ENCODE peak calls at places on chromosomes 6 and 20, in nine cellular contexts. A is right lobe of liver, H is adrenal gland, R is upper lobe of left lung, Q is sigmoid colon, U is IMR-90, K is K562, D is ovary, I is esophagus squamous epithelium. F is an unnamed sample.

GRCh38 chr20:32439132-32439829 is 81.2 kb downstream of the ASXL1 start:
- DNase-seq in A (no peak), H (no peak), R (no peak), Q (peak), U (peak), K (peak), D (no peak), I (no peak), F (peak)

GRCh38 chr6:135833806-135834205 is 17.7 kb upstream of the PDE7B start:
- DNase-seq in A (no peak), H (no peak), R (no peak), Q (no peak), U (no peak), K (no peak), D (no peak), I (no peak), F (no peak)

GRCh38 chr6:40763001-40763400 is 175.8 kb upstream of the LRFN2 start:
- DNase-seq in A (no peak), H (no peak), R (no peak), Q (no peak), U (no peak), K (no peak), D (no peak), I (no peak), F (no peak)

GRCh38 chr20:44911264-44911921 is 1.5 kb downstream of the PABPC1L start:
- DNase-seq in A (peak), H (peak), R (peak), Q (no peak), U (peak), K (peak), D (no peak), I (no peak), F (peak)

GRCh38 chr20:50649587-50649986 is 41.8 kb downstream of the RIPOR3 start:
- DNase-seq in A (no peak), H (no peak), R (no peak), Q (no peak), U (no peak), K (no peak), D (no peak), I (no peak), F (no peak)

GRCh38 chr20:47319517-47320252 is 36.8 kb downstream of the ZMYND8 start:
- DNase-seq in A (no peak), H (no peak), R (no peak), Q (peak), U (peak), K (peak), D (peak), I (no peak), F (peak)

GRCh38 chr6:116019428-116019827 is 41.3 kb downstream of the FRK start:
- DNase-seq in A (no peak), H (no peak), R (no peak), Q (no peak), U (no peak), K (no peak), D (no peak), I (no peak), F (no peak)

GRCh38 chr20:37229300-37229699 is 32.3 kb downstream of the GHRH start:
- DNase-seq in A (no peak), H (no peak), R (no peak), Q (no peak), U (no peak), K (no peak), D (no peak), I (no peak), F (peak)

GRCh38 chr20:45096781-45097180 is 4.1 kb downstream of the KCNS1 start:
- DNase-seq in A (no peak), H (no peak), R (no peak), Q (no peak), U (no peak), K (no peak), D (no peak), I (no peak), F (no peak)

GRCh38 chr20:59010321-59010994 is 3.4 kb upstream of the CTSZ start:
- DNase-seq in A (no peak), H (peak), R (no peak), Q (peak), U (no peak), K (no peak), D (no peak), I (no peak), F (no peak)

GRCh38 chr20:13571662-13572061 is 67.1 kb downstream of the TASP1 start:
- DNase-seq in A (no peak), H (no peak), R (no peak), Q (no peak), U (no peak), K (no peak), D (no peak), I (no peak), F (no peak)

GRCh38 chr6:23040899-23041298 is 471.5 kb downstream of the HDGFL1 start:
- DNase-seq in A (no peak), H (no peak), R (no peak), Q (no peak), U (no peak), K (no peak), D (no peak), I (no peak), F (no peak)

GRCh38 chr6:21800330-21800729 is 206.8 kb downstream of the SOX4 start:
- DNase-seq in A (no peak), H (no peak), R (no peak), Q (no peak), U (no peak), K (no peak), D (no peak), I (no peak), F (no peak)

GRCh38 chr20:36399147-36399968 is 93.2 kb downstream of the DLGAP4 start:
- DNase-seq in A (no peak), H (peak), R (no peak), Q (no peak), U (peak), K (peak), D (no peak), I (no peak), F (no peak)

GRCh38 chr6:135842618-135843392 is 8.7 kb upstream of the PDE7B start:
- DNase-seq in A (no peak), H (no peak), R (no peak), Q (no peak), U (no peak), K (no peak), D (no peak), I (no peak), F (no peak)

DNA sequence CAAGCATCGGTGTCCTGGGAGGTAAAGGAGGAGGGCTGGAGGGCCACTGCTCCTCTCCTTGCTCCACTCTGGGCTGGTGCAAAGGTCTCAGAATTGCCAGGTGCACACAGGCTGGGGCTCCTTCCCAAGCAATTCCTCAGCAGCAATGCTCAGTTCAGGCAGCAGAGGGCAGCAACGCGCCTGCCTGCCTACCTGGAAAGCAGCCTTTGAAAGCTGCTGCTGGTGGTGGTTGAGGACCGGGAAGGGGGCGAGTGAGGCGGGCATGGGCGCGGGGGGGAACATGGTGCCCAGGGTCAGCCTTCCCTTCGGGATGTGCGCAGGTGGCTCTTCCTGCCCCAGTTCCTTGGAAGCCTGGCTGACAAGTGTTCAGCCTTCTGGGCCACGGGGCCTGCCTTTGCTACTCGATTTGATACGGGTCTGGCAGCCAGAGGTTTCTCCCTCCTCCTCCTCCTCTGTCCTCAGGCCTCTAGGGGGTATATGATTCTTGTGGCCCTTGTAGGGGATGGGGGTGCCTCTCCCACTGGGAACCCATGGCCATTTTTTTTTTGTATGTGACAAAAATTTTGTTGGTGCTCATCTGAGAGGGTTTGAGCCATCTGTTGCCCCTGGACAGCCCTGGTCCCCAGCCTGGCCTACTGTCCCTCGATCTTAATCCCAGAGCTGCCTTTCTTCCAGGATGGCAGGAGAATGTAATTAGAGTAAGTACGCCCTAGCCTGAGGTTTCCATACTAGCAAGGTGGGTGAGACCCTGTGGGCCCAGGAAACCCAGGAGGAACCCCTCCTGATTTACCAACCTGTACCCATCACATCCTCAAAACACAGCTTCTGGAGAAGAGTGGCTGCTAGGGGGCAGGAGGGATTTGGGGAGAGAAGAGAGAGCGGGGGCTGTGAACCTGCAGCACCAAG is 20.1 kb downstream of the MRPS18A start:
- DNase-seq in A (peak), H (peak), R (peak), Q (peak), U (peak), K (peak), D (peak), I (no peak), F (peak)
- TF ChIP-seq POLR2A in A (no peak), H (no peak), R (no peak), Q (no peak), U (no peak), K (peak), D (peak), I (no peak), F (no peak)

GRCh38 chr6:148528292-148528691 is 185.7 kb downstream of the SASH1 start:
- DNase-seq in A (no peak), H (no peak), R (no peak), Q (no peak), U (peak), K (no peak), D (no peak), I (no peak), F (no peak)

GRCh38 chr6:148530976-148531375 is 188.3 kb downstream of the SASH1 start:
- DNase-seq in A (no peak), H (no peak), R (no peak), Q (no peak), U (peak), K (no peak), D (no peak), I (no peak), F (no peak)

GRCh38 chr6:148532698-148533097 is 190.1 kb downstream of the SASH1 start:
- DNase-seq in A (no peak), H (no peak), R (peak), Q (no peak), U (no peak), K (no peak), D (no peak), I (no peak), F (no peak)

GRCh38 chr6:148529010-148529409 is 186.4 kb downstream of the SASH1 start:
- DNase-seq in A (no peak), H (no peak), R (no peak), Q (no peak), U (no peak), K (no peak), D (no peak), I (no peak), F (no peak)

DNA sequence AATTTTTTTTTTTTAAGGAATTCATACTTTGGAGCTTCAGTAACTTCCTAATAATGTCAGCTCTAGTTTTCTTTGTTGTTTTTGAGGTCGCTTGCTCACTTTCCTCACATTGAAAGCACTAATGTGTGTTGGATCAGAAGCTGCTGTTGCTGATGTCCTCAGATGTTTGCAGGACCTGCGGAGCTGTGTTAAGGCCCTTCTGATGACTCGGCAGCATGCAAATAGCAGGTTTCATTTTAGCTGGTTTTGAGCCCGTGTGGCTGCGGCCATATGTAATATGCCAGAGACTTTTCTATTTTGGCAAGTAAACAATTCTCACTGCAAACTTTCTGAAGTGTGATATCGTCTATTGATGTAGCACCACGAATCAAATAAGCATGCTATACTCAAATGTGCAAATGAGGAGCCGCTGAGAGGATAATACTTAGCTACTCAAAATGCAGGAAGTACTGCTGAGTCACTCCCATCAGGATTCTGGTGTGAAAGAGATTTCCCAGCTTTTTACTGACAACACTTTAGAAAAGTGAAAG is 187.8 kb downstream of the SASH1 start:
- DNase-seq in A (no peak), H (no peak), R (no peak), Q (no peak), U (peak), K (peak), D (no peak), I (no peak), F (no peak)
- H3K4me3 ChIP-seq in A (no peak), H (peak), R (peak), Q (no peak), U (peak), K (no peak), D (peak), I (peak), F (no peak)

DNA sequence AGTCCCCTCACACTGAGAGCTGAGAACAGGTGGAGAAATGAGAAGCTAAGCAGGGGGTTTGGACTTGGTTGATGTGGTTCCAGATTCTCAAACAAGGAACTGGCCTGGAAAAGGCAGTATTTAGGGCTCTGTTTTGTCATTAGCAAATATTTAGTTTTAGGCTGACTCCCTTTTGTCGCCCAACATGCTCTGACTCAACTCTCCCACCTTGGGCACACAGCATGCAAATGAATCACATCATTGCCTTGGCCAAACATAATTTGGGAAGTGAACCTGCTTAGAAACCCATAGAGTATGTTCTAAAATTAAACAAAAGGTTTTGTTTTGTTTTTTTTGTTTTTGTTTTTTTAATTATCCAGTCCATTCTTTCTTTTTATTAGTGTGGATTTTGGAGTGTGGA is 9.5 kb upstream of the UQCC2 start:
- DNase-seq in A (no peak), H (no peak), R (no peak), Q (no peak), U (no peak), K (no peak), D (no peak), I (no peak), F (no peak)
- TF ChIP-seq CTCF in A (no peak), H (no peak), R (no peak), Q (no peak), U (no peak), K (no peak), D (no peak), I (no peak), F (no peak)

DNA sequence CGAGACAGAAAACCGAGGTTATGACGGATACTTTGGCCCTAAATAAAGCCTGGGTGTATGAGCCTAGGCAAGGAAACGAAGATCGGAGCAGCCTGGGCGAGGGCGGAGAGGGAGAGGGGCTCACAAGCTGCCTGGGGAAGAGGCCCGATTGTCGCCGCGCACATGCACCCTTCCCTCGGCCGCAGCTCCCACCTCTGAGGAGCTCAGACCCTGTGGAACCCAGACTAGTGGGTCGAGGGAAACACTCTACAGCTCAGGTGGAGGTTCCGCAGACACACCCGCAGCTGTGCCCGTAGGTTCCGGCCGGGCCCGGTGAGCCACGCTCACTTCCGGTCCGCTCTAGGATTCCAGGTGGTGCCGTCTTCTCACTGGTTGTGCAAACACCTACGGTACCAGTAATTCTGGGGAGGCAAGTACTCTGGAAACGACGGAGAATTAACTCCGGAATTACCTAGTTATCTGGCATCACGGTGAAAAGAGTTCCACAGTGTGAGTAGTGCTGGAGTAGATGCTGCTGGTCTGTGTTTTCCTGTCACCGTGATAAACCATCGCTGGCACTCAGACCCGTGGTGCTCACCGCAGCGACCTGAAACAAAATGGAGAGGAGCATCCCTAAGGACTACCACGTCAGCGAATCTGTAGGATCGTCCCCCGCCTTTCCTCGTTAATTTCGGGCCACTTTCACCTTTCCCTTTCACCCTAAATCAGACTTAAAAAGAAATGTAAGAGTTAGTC is 61.5 kb downstream of the GPX5 start:
- DNase-seq in A (peak), H (peak), R (peak), Q (no peak), U (no peak), K (no peak), D (peak), I (no peak), F (peak)
- TF ChIP-seq POLR2A in A (peak), H (peak), R (no peak), Q (no peak), U (no peak), K (no peak), D (no peak), I (no peak), F (no peak)

F was measured in lower leg skin.